ENCODE peak calls at places on chromosomes 4 and X, in eight cellular contexts. P, Z, G, F, Q, J, V and W are unnamed samples.

GRCh38 chr4:182645511-182645910 is 271.7 kb downstream of the DCTD start:
- DNase-seq in P (no peak), Z (no peak), G (no peak), F (no peak), Q (no peak), J (no peak), V (no peak), W (no peak)

GRCh38 chr4:178028481-178028880 is 586.2 kb upstream of the AGA start:
- DNase-seq in P (no peak), Z (no peak), G (no peak), F (no peak), Q (no peak), J (no peak), V (no peak), W (no peak)

GRCh38 chr4:15781427-15782095 is 3.4 kb downstream of the CD38 start:
- DNase-seq in P (no peak), Z (no peak), G (no peak), F (no peak), Q (no peak), J (no peak), V (no peak), W (no peak)

GRCh38 chr4:7829687-7830580 is 109.7 kb downstream of the AFAP1 start:
- DNase-seq in P (no peak), Z (no peak), G (no peak), F (no peak), Q (no peak), J (no peak), V (no peak), W (no peak)

GRCh38 chrX:121150217-121150616 is 102.8 kb downstream of the GLUD2 start:
- DNase-seq in P (no peak), Z (peak; percentile 50), G (no peak), F (no peak), Q (no peak), J (no peak), V (no peak), W (no peak)

GRCh38 chr4:54318904-54319303 is 89.8 kb downstream of the PDGFRA start:
- DNase-seq in P (no peak), Z (peak; percentile 70), G (peak; percentile 46), F (peak; percentile 75), Q (no peak), J (no peak), V (peak; percentile 68), W (no peak)

GRCh38 chr4:154389142-154389541 is 102.5 kb downstream of the DCHS2 start:
- DNase-seq in P (no peak), Z (no peak), G (no peak), F (no peak), Q (no peak), J (no peak), V (no peak), W (no peak)

GRCh38 chr4:176125063-176125462 is 59.4 kb downstream of the WDR17 start:
- DNase-seq in P (no peak), Z (no peak), G (no peak), F (no peak), Q (no peak), J (no peak), V (no peak), W (no peak)

GRCh38 chr4:57462843-57463242 is 352.7 kb upstream of the IGFBP7 start:
- DNase-seq in P (no peak), Z (peak; percentile 75), G (no peak), F (peak; percentile 48), Q (no peak), J (no peak), V (no peak), W (no peak)

GRCh38 chr4:86060341-86060740 is 299.5 kb downstream of the MAPK10 start:
- DNase-seq in P (no peak), Z (no peak), G (no peak), F (no peak), Q (no peak), J (no peak), V (no peak), W (no peak)

DNA sequence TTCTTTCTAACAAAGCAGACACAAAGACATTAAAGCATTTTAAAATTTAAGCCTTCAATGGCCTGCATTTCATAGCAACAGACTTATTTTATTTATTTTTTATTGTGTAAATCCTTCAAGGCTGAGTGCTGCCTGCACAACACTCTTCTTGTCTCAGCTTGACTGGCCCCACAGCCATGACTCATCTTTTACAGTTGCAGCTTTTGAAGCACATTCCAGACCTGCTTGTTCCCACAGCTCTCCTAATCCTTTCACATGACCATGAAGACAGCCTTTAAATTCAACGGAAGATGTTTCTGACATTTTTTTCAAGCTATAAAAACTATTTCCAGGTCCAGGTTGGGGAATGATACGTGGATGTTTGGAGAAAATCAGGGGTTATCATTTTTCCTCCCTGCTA is 276.9 kb upstream of the TACR3 start:
- DNase-seq in P (no peak), Z (peak; percentile 70), G (peak; percentile 53), F (peak; percentile 85), Q (no peak), J (no peak), V (peak; percentile 86), W (no peak)
- H3K4me3 ChIP-seq in P (no peak overlapping the region), Z (peak overlapping the region; percentile 9), G (no peak overlapping the region), F (no peak overlapping the region), Q (no peak overlapping the region), J (no peak overlapping the region), V (peak overlapping the region; percentile 61), W (no peak overlapping the region)

DNA sequence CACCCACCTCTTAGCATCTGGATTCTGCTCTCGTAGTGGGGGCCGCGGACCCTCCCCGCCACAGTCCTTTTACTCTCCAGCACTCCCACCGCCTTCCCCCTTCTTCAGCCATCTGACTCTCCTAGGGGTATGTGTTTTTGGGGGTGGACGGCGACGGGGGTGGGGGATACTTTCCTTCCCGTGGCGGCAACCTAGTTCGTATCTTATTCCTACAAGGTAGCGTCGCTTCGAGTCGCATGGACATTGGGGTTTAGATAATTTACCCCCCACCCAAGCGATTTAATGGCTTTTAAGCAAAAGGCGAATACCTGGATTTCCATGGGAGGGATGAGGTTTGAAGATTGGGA is 1.3 kb upstream of the BCORL1 start:
- DNase-seq in P (no peak), Z (no peak), G (no peak), F (no peak), Q (no peak), J (no peak), V (no peak), W (no peak)
- H3K4me3 ChIP-seq in P (no peak overlapping the region), Z (no peak overlapping the region), G (peak overlapping the region; percentile 59), F (peak overlapping the region; percentile 42), Q (no peak overlapping the region), J (peak overlapping the region; percentile 60), V (peak overlapping the region; percentile 75), W (peak overlapping the region; percentile 41)

GRCh38 chr4:179817317-179817716 is 2375.1 kb upstream of the AGA start:
- DNase-seq in P (no peak), Z (no peak), G (peak; percentile 5), F (no peak), Q (no peak), J (no peak), V (no peak), W (no peak)
- H3K4me3 ChIP-seq in P (no peak overlapping the region), Z (no peak overlapping the region), G (no peak overlapping the region), F (no peak overlapping the region), Q (no peak overlapping the region), J (no peak overlapping the region), V (no peak overlapping the region), W (no peak overlapping the region)

GRCh38 chr4:82284475-82284857 is 89.3 kb downstream of the HNRNPD start:
- DNase-seq in P (no peak), Z (no peak), G (peak; percentile 43), F (peak; percentile 24), Q (no peak), J (no peak), V (no peak), W (no peak)
- H3K4me3 ChIP-seq in P (peak overlapping the region; percentile 50), Z (peak overlapping the region; percentile 56), G (peak overlapping the region; percentile 38), F (peak overlapping the region; percentile 17), Q (peak overlapping the region; percentile 57), J (peak overlapping the region; percentile 55), V (peak overlapping the region; percentile 83), W (peak overlapping the region; percentile 62)

DNA sequence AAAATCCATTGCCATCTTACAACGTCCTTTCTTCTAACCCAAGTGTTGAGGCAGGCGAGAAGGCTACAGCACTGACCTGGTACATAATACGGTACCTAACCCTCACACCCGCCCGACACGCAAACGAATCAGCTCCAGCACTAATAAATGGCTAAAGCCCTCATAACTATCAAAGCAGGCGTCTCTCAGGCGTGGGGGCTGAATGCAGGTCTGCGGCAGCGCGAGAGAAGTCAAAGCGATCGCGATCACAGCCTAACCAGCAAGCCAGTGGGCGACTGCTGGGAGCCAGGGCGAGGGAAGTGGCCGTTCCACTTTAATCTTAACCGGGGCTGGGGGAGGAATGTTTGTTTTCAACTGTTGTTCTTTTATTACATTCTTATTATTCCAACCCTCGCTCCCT is 1.5 kb downstream of the CDX4 start:
- DNase-seq in P (no peak), Z (peak; percentile 25), G (peak; percentile 29), F (no peak), Q (no peak), J (no peak), V (peak; percentile 48), W (no peak)
- H3K4me3 ChIP-seq in P (peak overlapping the region; percentile 10), Z (peak overlapping the region; percentile 16), G (peak overlapping the region; percentile 35), F (no peak overlapping the region), Q (no peak overlapping the region), J (no peak overlapping the region), V (no peak overlapping the region), W (no peak overlapping the region)